ENCODE peak calls at places on chromosomes 16 and 17, in four cellular contexts. One of them, this sample, is unnamed.

GRCh38 chr17:46719889-46720288 is 98.6 kb downstream of the WNT3 start:
- DNase-seq in GM10248: no peak
- DNase-seq in tibial nerve: no peak
- DNase-seq in heart right ventricle: no peak
- DNase-seq in this sample: no peak

GRCh38 chr16:85473909-85474640 is 139.0 kb upstream of the GSE1 start:
- DNase-seq in GM10248: no peak
- DNase-seq in tibial nerve: no peak
- DNase-seq in heart right ventricle: no peak
- DNase-seq in this sample: no peak

GRCh38 chr17:73156887-73157870 is 7.6 kb upstream of the SSTR2 start:
- DNase-seq in GM10248: peak
- DNase-seq in tibial nerve: no peak
- DNase-seq in heart right ventricle: no peak
- DNase-seq in this sample: no peak

GRCh38 chr16:72974142-72974769 is 73.7 kb downstream of the ZFHX3 start:
- DNase-seq in GM10248: no peak
- DNase-seq in tibial nerve: no peak
- DNase-seq in heart right ventricle: no peak
- DNase-seq in this sample: no peak

GRCh38 chr16:56749806-56750491 is 20.0 kb downstream of the NUP93 start:
- DNase-seq in GM10248: no peak
- DNase-seq in tibial nerve: no peak
- DNase-seq in heart right ventricle: no peak
- DNase-seq in this sample: no peak

GRCh38 chr17:36598951-36599401 is 2.4 kb upstream of the MRM1 start:
- DNase-seq in GM10248: no peak
- DNase-seq in tibial nerve: no peak
- DNase-seq in heart right ventricle: no peak
- DNase-seq in this sample: no peak

GRCh38 chr17:81218459-81218858 is 4.3 kb downstream of the CEP131 start:
- DNase-seq in GM10248: no peak
- DNase-seq in tibial nerve: no peak
- DNase-seq in heart right ventricle: no peak
- DNase-seq in this sample: no peak

GRCh38 chr16:77788196-77789084 is at the start of gene VAT1L:
- DNase-seq in GM10248: no peak
- DNase-seq in tibial nerve: no peak
- DNase-seq in heart right ventricle: peak
- DNase-seq in this sample: peak

GRCh38 chr16:53022374-53022773 is 30.3 kb downstream of the CHD9NB start:
- DNase-seq in GM10248: peak
- DNase-seq in tibial nerve: no peak
- DNase-seq in heart right ventricle: peak
- DNase-seq in this sample: no peak

GRCh38 chr16:24523569-24523968 is 15.8 kb upstream of the RBBP6 start:
- DNase-seq in GM10248: no peak
- DNase-seq in tibial nerve: no peak
- DNase-seq in heart right ventricle: no peak
- DNase-seq in this sample: no peak

GRCh38 chr17:31740611-31741082 is 118.4 kb downstream of the COPRS start:
- DNase-seq in GM10248: no peak
- DNase-seq in tibial nerve: no peak
- DNase-seq in heart right ventricle: no peak
- DNase-seq in this sample: no peak

GRCh38 chr16:74184839-74185238 is 111.8 kb upstream of the PSMD7 start:
- DNase-seq in GM10248: no peak
- DNase-seq in tibial nerve: no peak
- DNase-seq in heart right ventricle: no peak
- DNase-seq in this sample: no peak

GRCh38 chr17:4583796-4584124 is 569 bp upstream of the SMTNL2 start:
- DNase-seq in GM10248: no peak
- DNase-seq in tibial nerve: no peak
- DNase-seq in heart right ventricle: peak
- DNase-seq in this sample: no peak

GRCh38 chr17:80187493-80187892 is 17.7 kb downstream of the CARD14 start:
- DNase-seq in GM10248: no peak
- DNase-seq in tibial nerve: peak
- DNase-seq in heart right ventricle: peak
- DNase-seq in this sample: no peak

GRCh38 chr16:25079637-25080375 is 31.7 kb upstream of the LCMT1 start:
- DNase-seq in GM10248: no peak
- DNase-seq in tibial nerve: no peak
- DNase-seq in heart right ventricle: no peak
- DNase-seq in this sample: no peak

GRCh38 chr16:47927330-47927729 is 228.5 kb downstream of the ABCC12 start:
- DNase-seq in GM10248: no peak
- DNase-seq in tibial nerve: no peak
- DNase-seq in heart right ventricle: no peak
- DNase-seq in this sample: no peak

GRCh38 chr16:75198135-75198600 is 8.8 kb downstream of the CTRB2 start:
- DNase-seq in GM10248: no peak
- DNase-seq in tibial nerve: no peak
- DNase-seq in heart right ventricle: no peak
- DNase-seq in this sample: no peak

GRCh38 chr16:377419-377951 is 4.3 kb downstream of the PGAP6 start:
- DNase-seq in GM10248: no peak
- DNase-seq in tibial nerve: no peak
- DNase-seq in heart right ventricle: no peak
- DNase-seq in this sample: no peak

GRCh38 chr17:82957961-82958491 is 118.2 kb upstream of the ZNF750 start:
- DNase-seq in GM10248: no peak
- DNase-seq in tibial nerve: no peak
- DNase-seq in heart right ventricle: no peak
- DNase-seq in this sample: no peak

DNA sequence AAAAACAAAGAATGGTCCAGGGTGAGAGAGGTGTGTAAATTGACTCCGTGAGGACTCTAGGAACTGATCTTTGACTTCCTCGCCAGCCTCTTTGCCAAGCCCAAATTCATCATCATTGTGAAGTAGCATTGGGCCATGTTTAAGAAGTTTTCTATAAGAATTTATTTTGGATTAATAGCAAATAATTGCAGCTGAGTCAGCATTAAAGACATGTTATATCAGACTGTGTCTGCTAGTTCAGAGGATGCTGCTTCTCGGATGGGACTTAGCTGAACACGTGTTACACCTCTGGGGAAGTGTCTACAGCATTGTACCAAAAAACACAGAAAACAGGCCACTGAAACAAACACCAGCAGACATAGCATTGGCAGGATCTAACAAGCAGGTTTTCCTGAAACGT is 366.6 kb downstream of the CDH13 start:
- DNase-seq in GM10248: no peak
- DNase-seq in tibial nerve: no peak
- DNase-seq in heart right ventricle: no peak
- DNase-seq in this sample: no peak
- TF ChIP-seq CTCF in GM10248: no peak
- TF ChIP-seq CTCF in tibial nerve: no peak
- TF ChIP-seq CTCF in heart right ventricle: no peak
- TF ChIP-seq CTCF in this sample: no peak

GRCh38 chr17:62792122-62792800 is 15.9 kb downstream of the MARCHF10 start:
- DNase-seq in GM10248: no peak
- DNase-seq in tibial nerve: no peak
- DNase-seq in heart right ventricle: no peak
- DNase-seq in this sample: no peak

GRCh38 chr17:62790554-62790953 is 17.6 kb downstream of the MARCHF10 start:
- DNase-seq in GM10248: no peak
- DNase-seq in tibial nerve: no peak
- DNase-seq in heart right ventricle: no peak
- DNase-seq in this sample: no peak

GRCh38 chr17:62791235-62792121 is 16.6 kb downstream of the MARCHF10 start:
- DNase-seq in GM10248: no peak
- DNase-seq in tibial nerve: no peak
- DNase-seq in heart right ventricle: no peak
- DNase-seq in this sample: no peak

GRCh38 chr17:62782730-62783260 is 25.3 kb downstream of the MARCHF10 start:
- DNase-seq in GM10248: no peak
- DNase-seq in tibial nerve: no peak
- DNase-seq in heart right ventricle: no peak
- DNase-seq in this sample: no peak

DNA sequence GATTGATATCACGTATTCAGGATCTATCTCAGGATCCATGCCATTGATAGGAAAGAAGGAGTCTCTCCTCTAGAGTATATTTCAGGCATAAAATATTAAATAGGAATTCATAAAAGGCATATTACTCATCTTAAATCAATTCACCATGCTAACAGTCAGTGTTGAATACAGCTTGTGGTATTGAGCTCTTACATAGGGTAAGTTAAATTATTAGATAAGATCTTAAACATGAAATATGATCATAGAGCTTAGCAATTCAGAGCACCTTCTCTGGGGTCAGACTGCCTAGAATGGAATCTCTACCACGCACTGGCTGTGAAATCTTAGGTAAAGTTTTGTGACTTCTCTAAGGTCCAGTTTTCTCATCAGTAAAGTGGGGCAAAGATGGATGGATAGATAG is 20.8 kb downstream of the MARCHF10 start:
- DNase-seq in GM10248: no peak
- DNase-seq in tibial nerve: no peak
- DNase-seq in heart right ventricle: no peak
- DNase-seq in this sample: no peak
- TF ChIP-seq CTCF in GM10248: no peak
- TF ChIP-seq CTCF in tibial nerve: no peak
- TF ChIP-seq CTCF in heart right ventricle: no peak
- TF ChIP-seq CTCF in this sample: no peak

GRCh38 chr17:19418312-19418992 is 7.4 kb downstream of the RNF112 start:
- DNase-seq in GM10248: peak
- DNase-seq in tibial nerve: peak
- DNase-seq in heart right ventricle: no peak
- DNase-seq in this sample: peak
- TF ChIP-seq CTCF in GM10248: no peak
- TF ChIP-seq CTCF in tibial nerve: no peak
- TF ChIP-seq CTCF in heart right ventricle: no peak
- TF ChIP-seq CTCF in this sample: no peak

DNA sequence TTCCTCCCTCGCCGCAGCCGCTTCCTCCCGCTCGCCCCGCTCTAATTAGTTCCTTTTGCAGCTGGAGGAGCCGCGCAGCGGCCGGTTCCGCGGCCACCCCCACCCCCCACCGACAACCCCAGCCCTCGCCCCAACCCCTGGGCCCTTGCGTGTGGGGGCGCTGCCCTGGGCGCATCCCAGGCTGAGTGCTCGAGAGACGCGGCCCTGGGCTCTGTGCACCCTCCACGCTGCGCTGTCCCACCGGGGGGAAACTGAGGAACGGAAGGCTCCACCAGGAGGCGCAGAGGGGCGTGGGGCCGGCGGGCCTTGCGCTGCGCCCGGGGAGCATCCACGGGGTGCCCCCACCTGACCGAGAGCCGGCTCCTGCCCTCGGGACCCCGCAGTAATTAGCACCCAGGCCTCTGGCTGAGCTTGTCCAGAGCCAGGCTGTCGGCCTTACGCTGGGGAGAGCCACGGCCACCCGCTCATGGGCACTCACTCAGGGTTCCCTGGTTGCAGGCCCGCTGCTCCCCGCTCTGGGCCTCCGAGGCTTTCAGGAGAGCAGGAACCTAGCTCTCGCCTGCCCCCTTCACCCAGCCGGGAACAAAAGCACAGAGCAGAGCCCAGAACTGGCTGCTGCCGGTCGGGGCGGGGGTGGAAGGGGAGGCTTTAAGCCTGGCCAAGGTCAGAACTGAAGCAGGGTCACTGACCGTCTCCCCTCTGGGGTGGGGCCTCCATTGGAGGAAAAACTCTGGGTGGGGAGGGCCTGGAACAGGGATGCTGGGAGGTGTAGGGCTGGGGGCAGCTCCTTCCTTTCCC is 12.1 kb downstream of the GLIS2 start:
- DNase-seq in GM10248: peak
- DNase-seq in tibial nerve: peak
- DNase-seq in heart right ventricle: peak
- DNase-seq in this sample: no peak
- TF ChIP-seq CTCF in GM10248: peak
- TF ChIP-seq CTCF in tibial nerve: peak
- TF ChIP-seq CTCF in heart right ventricle: peak
- TF ChIP-seq CTCF in this sample: peak

GRCh38 chr16:28181557-28181914 is 30.2 kb downstream of the XPO6 start:
- DNase-seq in GM10248: no peak
- DNase-seq in tibial nerve: no peak
- DNase-seq in heart right ventricle: peak
- DNase-seq in this sample: no peak
- TF ChIP-seq CTCF in GM10248: no peak
- TF ChIP-seq CTCF in tibial nerve: no peak
- TF ChIP-seq CTCF in heart right ventricle: no peak
- TF ChIP-seq CTCF in this sample: no peak

GRCh38 chr16:71626018-71626857 is at the start of gene MARVELD3:
- DNase-seq in GM10248: peak
- DNase-seq in tibial nerve: no peak
- DNase-seq in heart right ventricle: no peak
- DNase-seq in this sample: no peak
- TF ChIP-seq CTCF in GM10248: no peak
- TF ChIP-seq CTCF in tibial nerve: no peak
- TF ChIP-seq CTCF in heart right ventricle: no peak
- TF ChIP-seq CTCF in this sample: no peak

DNA sequence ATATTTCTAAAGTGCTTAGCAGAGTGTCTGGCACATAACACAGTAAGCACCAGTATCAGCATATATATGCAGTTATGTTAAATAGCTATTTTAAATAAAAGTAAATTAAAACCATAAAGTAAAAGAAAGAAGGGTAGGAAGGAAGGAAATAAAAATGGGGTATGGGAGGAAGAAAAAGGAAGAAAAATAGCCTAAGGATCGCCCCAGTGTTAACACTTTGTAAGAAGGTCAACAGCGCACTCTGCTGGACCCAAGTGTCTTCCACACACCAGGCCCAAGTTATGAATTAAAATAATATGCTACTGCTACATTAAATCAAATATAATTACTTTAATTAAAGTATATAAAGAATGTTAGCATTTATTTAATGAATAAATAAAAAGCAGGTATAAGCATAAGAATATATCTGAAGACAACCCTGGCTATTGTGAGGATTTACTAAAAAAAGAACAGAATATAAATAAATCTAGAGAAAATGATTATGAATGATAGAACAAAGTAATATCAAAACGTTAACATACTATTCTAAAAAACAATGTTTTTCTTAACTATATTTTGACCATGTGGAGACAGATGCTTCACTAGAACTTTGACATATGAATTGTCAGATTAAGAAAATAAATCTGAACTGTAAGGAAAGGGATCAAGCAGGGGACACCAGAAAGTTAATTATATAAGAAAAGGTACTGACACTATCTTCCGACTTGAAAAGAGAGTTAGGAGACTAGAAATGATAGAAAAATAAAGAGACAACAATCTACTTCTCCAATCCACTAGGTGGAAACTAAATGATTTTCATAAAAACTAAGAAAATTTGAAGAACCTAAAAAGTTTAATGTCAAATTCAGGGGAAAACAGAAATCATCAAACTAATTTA is 25.9 kb downstream of the BRIP1 start:
- DNase-seq in GM10248: peak
- DNase-seq in tibial nerve: peak
- DNase-seq in heart right ventricle: peak
- DNase-seq in this sample: peak
- TF ChIP-seq CTCF in GM10248: peak
- TF ChIP-seq CTCF in tibial nerve: peak
- TF ChIP-seq CTCF in heart right ventricle: no peak
- TF ChIP-seq CTCF in this sample: peak